ENCODE peak calls at places on chromosomes 7 and 10, in five cellular contexts. Y, P, G, H and C are unnamed samples.

GRCh38 chr7:80307251-80307856 is 172.7 kb downstream of the GNAI1 start:
- DNase-seq in H (no peak), G (peak), Y (no peak), P (no peak), C (no peak)

GRCh38 chr10:35300063-35300699 is 36.1 kb upstream of the CCNY start:
- DNase-seq in Y (no peak), P (no peak), H (no peak), G (peak), C (no peak)

GRCh38 chr7:16891338-16891737 is 9.6 kb upstream of the AGR3 start:
- DNase-seq in P (no peak), Y (no peak), H (no peak), G (peak), C (peak)

GRCh38 chr10:42985436-42986316 is 91.2 kb upstream of the RET start:
- DNase-seq in P (no peak), G (no peak), H (no peak), Y (no peak), C (no peak)

GRCh38 chr7:157906583-157906982 is 569.8 kb downstream of the DNAJB6 start:
- DNase-seq in H (no peak), Y (no peak), P (no peak), G (no peak), C (no peak)

GRCh38 chr7:27677912-27678612 is 15.4 kb upstream of the HIBADH start:
- DNase-seq in G (peak), Y (no peak), P (peak), H (no peak), C (no peak)

GRCh38 chr10:12720217-12720981 is 281.1 kb downstream of the CCDC3 start:
- DNase-seq in Y (peak), G (peak), H (peak), P (peak), C (peak)

GRCh38 chr7:102728-103127 is 89.6 kb upstream of the FAM20C start:
- DNase-seq in G (peak), H (no peak), Y (no peak), P (no peak), C (no peak)

GRCh38 chr10:74995806-74996205 is 115.7 kb upstream of the SAMD8 start:
- DNase-seq in H (no peak), P (no peak), G (no peak), Y (no peak), C (no peak)

GRCh38 chr7:29563590-29564454 is at the start of gene PRR15:
- DNase-seq in G (peak), Y (peak), P (no peak), H (no peak), C (peak)

GRCh38 chr10:129692695-129693094 is 225.7 kb downstream of the MGMT start:
- DNase-seq in P (no peak), G (no peak), Y (no peak), H (no peak), C (no peak)

GRCh38 chr7:78074713-78075112 is 276.1 kb downstream of the PHTF2 start:
- DNase-seq in P (no peak), Y (no peak), G (no peak), H (no peak), C (no peak)